ENCODE peak calls at places on chromosomes 3 and 15, in six cellular contexts. One of them, this sample, is unnamed.

GRCh38 chr3:129525341-129525968 is 3.0 kb upstream of the RHO start:
- DNase-seq in GM23338: no peak
- DNase-seq in fibroblast of lung: peak; percentile 28
- DNase-seq in K562: no peak
- DNase-seq in MM.1S: no peak
- DNase-seq in H1: no peak
- DNase-seq in this sample: no peak

GRCh38 chr3:170222647-170223541 is 670 bp downstream of the PRKCI start:
- DNase-seq in GM23338: peak; percentile 63
- DNase-seq in fibroblast of lung: peak; percentile 45
- DNase-seq in K562: peak; percentile 67
- DNase-seq in MM.1S: peak; percentile 64
- DNase-seq in H1: peak; percentile 68
- DNase-seq in this sample: no peak

GRCh38 chr3:50630916-50631315 is 14.0 kb downstream of the MAPKAPK3 start:
- DNase-seq in GM23338: no peak
- DNase-seq in fibroblast of lung: no peak
- DNase-seq in K562: peak; percentile 11
- DNase-seq in MM.1S: no peak
- DNase-seq in H1: no peak
- DNase-seq in this sample: no peak

GRCh38 chr3:159726231-159726964 is 262.2 kb upstream of the IL12A start:
- DNase-seq in GM23338: no peak
- DNase-seq in fibroblast of lung: no peak
- DNase-seq in K562: no peak
- DNase-seq in MM.1S: peak; percentile 55
- DNase-seq in H1: no peak
- DNase-seq in this sample: peak; percentile 89

GRCh38 chr15:96053039-96054021 is 277.2 kb upstream of the NR2F2 start:
- DNase-seq in GM23338: peak; percentile 69
- DNase-seq in fibroblast of lung: peak; percentile 41
- DNase-seq in K562: peak; percentile 82
- DNase-seq in MM.1S: peak; percentile 39
- DNase-seq in H1: peak; percentile 70
- DNase-seq in this sample: no peak

GRCh38 chr15:41115088-41115651 is 910 bp downstream of the INO80 start:
- DNase-seq in GM23338: peak; percentile 80
- DNase-seq in fibroblast of lung: peak; percentile 28
- DNase-seq in K562: no peak
- DNase-seq in MM.1S: no peak
- DNase-seq in H1: no peak
- DNase-seq in this sample: peak; percentile 25

GRCh38 chr15:101180620-101181307 is 71.1 kb downstream of the CHSY1 start:
- DNase-seq in GM23338: no peak
- DNase-seq in fibroblast of lung: no peak
- DNase-seq in K562: no peak
- DNase-seq in MM.1S: no peak
- DNase-seq in H1: no peak
- DNase-seq in this sample: no peak

GRCh38 chr3:179036626-179037300 is 34.8 kb downstream of the ZMAT3 start:
- DNase-seq in GM23338: no peak
- DNase-seq in fibroblast of lung: no peak
- DNase-seq in K562: no peak
- DNase-seq in MM.1S: no peak
- DNase-seq in H1: no peak
- DNase-seq in this sample: no peak

GRCh38 chr3:71672302-71672701 is 52.9 kb downstream of the EIF4E3 start:
- DNase-seq in GM23338: peak; percentile 44
- DNase-seq in fibroblast of lung: no peak
- DNase-seq in K562: no peak
- DNase-seq in MM.1S: no peak
- DNase-seq in H1: no peak
- DNase-seq in this sample: no peak

GRCh38 chr15:70259030-70259424 is 161.3 kb upstream of the TLE3 start:
- DNase-seq in GM23338: no peak
- DNase-seq in fibroblast of lung: peak; percentile 66
- DNase-seq in K562: peak; percentile 37
- DNase-seq in MM.1S: no peak
- DNase-seq in H1: no peak
- DNase-seq in this sample: no peak

GRCh38 chr3:42666022-42666421 is 12.5 kb downstream of the ZBTB47 start:
- DNase-seq in GM23338: no peak
- DNase-seq in fibroblast of lung: no peak
- DNase-seq in K562: no peak
- DNase-seq in MM.1S: no peak
- DNase-seq in H1: no peak
- DNase-seq in this sample: no peak

GRCh38 chr15:101505610-101506337 is 16.3 kb upstream of the PCSK6 start:
- DNase-seq in GM23338: no peak
- DNase-seq in fibroblast of lung: no peak
- DNase-seq in K562: no peak
- DNase-seq in MM.1S: no peak
- DNase-seq in H1: peak; percentile 19
- DNase-seq in this sample: no peak

GRCh38 chr15:63826513-63826912 is 7.2 kb downstream of the HERC1 start:
- DNase-seq in GM23338: no peak
- DNase-seq in fibroblast of lung: peak; percentile 58
- DNase-seq in K562: peak; percentile 66
- DNase-seq in MM.1S: no peak
- DNase-seq in H1: no peak
- DNase-seq in this sample: no peak

GRCh38 chr15:95304116-95304873 is 1026.2 kb upstream of the NR2F2 start:
- DNase-seq in GM23338: no peak
- DNase-seq in fibroblast of lung: peak; percentile 96
- DNase-seq in K562: no peak
- DNase-seq in MM.1S: no peak
- DNase-seq in H1: no peak
- DNase-seq in this sample: no peak

GRCh38 chr3:170440346-170440745 is 21.7 kb downstream of the CLDN11 start:
- DNase-seq in GM23338: no peak
- DNase-seq in fibroblast of lung: no peak
- DNase-seq in K562: no peak
- DNase-seq in MM.1S: no peak
- DNase-seq in H1: no peak
- DNase-seq in this sample: peak; percentile 2

GRCh38 chr3:109177888-109178287 is 41.4 kb downstream of the C3orf85 start:
- DNase-seq in GM23338: no peak
- DNase-seq in fibroblast of lung: no peak
- DNase-seq in K562: no peak
- DNase-seq in MM.1S: no peak
- DNase-seq in H1: no peak
- DNase-seq in this sample: no peak

GRCh38 chr15:60005352-60006202 is 1.5 kb downstream of the FOXB1 start:
- DNase-seq in GM23338: peak; percentile 41
- DNase-seq in fibroblast of lung: no peak
- DNase-seq in K562: no peak
- DNase-seq in MM.1S: no peak
- DNase-seq in H1: peak; percentile 69
- DNase-seq in this sample: no peak
- TF ChIP-seq EZH2 in GM23338: peak; percentile 51
- TF ChIP-seq EZH2 in fibroblast of lung: peak; percentile 87
- TF ChIP-seq EZH2 in K562: no peak
- TF ChIP-seq EZH2 in MM.1S: no peak
- TF ChIP-seq EZH2 in H1: peak; percentile 80
- TF ChIP-seq EZH2 in this sample: peak; percentile 69

DNA sequence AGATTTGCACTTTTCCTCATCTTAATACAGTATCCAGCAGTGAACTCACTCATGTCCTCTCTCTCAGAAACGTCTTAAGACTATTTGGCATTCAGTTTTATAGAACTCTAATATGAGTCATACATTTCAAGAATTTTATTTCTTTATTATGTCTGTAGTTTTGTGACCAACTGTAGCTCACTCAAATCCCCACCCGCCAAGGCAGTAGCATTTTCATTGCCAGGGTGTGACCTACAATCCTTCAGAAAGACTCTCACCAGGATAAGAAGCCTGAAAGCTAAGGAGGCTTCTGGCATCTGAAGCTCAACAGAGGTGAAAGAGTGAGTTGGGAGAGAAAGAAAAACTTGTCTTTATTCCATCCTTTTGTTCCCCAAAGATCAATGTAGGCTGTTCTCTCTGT is 537.1 kb downstream of the RSL24D1 start:
- DNase-seq in GM23338: no peak
- DNase-seq in fibroblast of lung: no peak
- DNase-seq in K562: no peak
- DNase-seq in MM.1S: no peak
- DNase-seq in H1: no peak
- DNase-seq in this sample: no peak
- H3K4me2 ChIP-seq in GM23338: no peak overlapping the region
- H3K4me2 ChIP-seq in fibroblast of lung: no peak overlapping the region
- H3K4me2 ChIP-seq in K562: no peak overlapping the region
- H3K4me2 ChIP-seq in MM.1S: no peak overlapping the region
- H3K4me2 ChIP-seq in H1: no peak overlapping the region
- H3K4me2 ChIP-seq in this sample: no peak overlapping the region

GRCh38 chr15:89802986-89803820 is 11.4 kb downstream of the ANPEP start:
- DNase-seq in GM23338: no peak
- DNase-seq in fibroblast of lung: no peak
- DNase-seq in K562: no peak
- DNase-seq in MM.1S: no peak
- DNase-seq in H1: no peak
- DNase-seq in this sample: no peak
- H3K27ac ChIP-seq in GM23338: no peak overlapping the region
- H3K27ac ChIP-seq in fibroblast of lung: no peak overlapping the region
- H3K27ac ChIP-seq in K562: no peak overlapping the region
- H3K27ac ChIP-seq in MM.1S: no peak overlapping the region
- H3K27ac ChIP-seq in H1: no peak overlapping the region
- H3K27ac ChIP-seq in this sample: no peak overlapping the region

GRCh38 chr15:52795464-52796227 is 5.5 kb upstream of the ONECUT1 start:
- DNase-seq in GM23338: peak; percentile 37
- DNase-seq in fibroblast of lung: no peak
- DNase-seq in K562: no peak
- DNase-seq in MM.1S: no peak
- DNase-seq in H1: peak; percentile 62
- DNase-seq in this sample: no peak

GRCh38 chr15:52796742-52797515 is 6.8 kb upstream of the ONECUT1 start:
- DNase-seq in GM23338: no peak
- DNase-seq in fibroblast of lung: no peak
- DNase-seq in K562: no peak
- DNase-seq in MM.1S: no peak
- DNase-seq in H1: no peak
- DNase-seq in this sample: no peak

GRCh38 chr15:52797625-52798501 is 7.7 kb upstream of the ONECUT1 start:
- DNase-seq in GM23338: peak; percentile 61
- DNase-seq in fibroblast of lung: no peak
- DNase-seq in K562: no peak
- DNase-seq in MM.1S: no peak
- DNase-seq in H1: peak; percentile 67
- DNase-seq in this sample: no peak

GRCh38 chr15:52796228-52796521 is 6.0 kb upstream of the ONECUT1 start:
- DNase-seq in GM23338: no peak
- DNase-seq in fibroblast of lung: no peak
- DNase-seq in K562: no peak
- DNase-seq in MM.1S: no peak
- DNase-seq in H1: peak; percentile 52
- DNase-seq in this sample: no peak

DNA sequence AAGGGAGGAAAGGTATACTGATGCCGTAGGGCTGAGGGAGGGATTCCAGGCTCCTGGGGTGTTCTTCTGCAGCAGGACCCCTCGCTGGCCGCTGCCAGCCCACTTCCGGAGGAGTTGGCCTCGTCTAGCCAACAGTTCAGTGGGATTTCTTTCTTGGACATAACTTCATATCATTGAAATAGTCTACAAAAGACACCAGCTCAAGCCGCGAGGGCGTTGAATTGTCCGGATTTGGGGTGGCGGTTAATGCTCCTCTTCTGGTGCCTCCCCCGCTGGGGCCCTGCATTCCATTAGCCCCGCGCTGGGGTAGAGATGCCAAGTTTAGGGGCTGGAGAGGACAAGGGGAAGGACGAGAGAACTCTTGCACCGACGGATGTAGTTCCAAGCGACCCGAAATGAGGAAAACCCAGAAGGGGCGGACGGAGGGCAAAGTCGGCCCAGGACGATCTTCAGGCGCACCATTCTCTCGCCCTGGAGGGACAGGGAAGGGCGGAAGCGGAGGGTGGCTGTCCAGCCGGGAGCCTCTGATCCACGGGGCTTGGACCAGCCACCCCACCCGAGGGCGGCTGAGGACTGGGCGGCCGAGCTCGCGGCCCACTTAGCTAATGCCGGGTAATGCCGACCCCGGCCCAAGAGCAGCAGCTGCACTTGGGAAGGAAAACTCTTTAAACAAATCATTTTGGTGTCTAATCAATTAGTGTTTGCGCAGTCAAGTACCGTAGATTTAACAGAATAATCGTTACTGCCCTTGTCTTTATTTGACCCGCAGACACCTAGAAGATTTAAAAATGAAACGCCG is 4.7 kb upstream of the ONECUT1 start:
- DNase-seq in GM23338: peak; percentile 63
- DNase-seq in fibroblast of lung: no peak
- DNase-seq in K562: no peak
- DNase-seq in MM.1S: no peak
- DNase-seq in H1: peak; percentile 65
- DNase-seq in this sample: no peak
- TF ChIP-seq EZH2 in GM23338: peak; percentile 97
- TF ChIP-seq EZH2 in fibroblast of lung: peak; percentile 71
- TF ChIP-seq EZH2 in K562: no peak
- TF ChIP-seq EZH2 in MM.1S: no peak
- TF ChIP-seq EZH2 in H1: peak; percentile 86
- TF ChIP-seq EZH2 in this sample: peak; percentile 62

DNA sequence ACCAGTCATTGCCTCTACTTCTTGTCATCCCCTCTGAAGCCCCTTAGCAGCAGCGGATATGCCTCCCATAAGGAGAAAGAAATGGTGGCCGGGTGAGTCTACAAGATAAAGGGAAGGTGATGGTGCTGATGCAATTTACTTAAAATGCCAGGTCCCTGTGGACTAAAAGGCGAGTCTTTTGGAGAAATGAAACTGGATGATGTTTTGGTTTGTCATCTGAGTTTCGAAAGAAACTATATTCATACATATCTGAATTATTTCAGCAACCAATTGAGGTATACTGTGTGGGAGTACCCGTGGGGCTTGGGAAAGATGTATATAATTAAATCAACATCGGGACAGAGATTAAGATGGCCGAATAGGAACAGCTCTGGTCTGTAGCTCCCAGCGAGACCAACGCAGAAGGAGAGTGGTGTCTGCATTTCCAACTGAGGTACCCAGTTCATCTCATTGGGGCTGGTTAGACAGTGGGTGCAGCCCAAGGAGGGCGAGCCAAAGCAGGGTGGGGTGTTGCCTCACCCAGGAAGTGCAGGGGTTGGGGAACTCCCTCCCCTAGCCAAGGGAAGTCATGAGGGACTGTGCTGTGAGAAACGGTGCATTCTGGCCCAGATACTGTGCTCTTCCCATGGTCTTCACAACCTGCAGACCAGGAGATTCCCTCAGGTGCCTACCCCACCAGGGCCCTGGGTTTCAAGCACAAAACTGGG is 210.6 kb upstream of the CHRM5 start:
- DNase-seq in GM23338: no peak
- DNase-seq in fibroblast of lung: no peak
- DNase-seq in K562: no peak
- DNase-seq in MM.1S: no peak
- DNase-seq in H1: no peak
- DNase-seq in this sample: no peak
- H3K4me2 ChIP-seq in GM23338: no peak overlapping the region
- H3K4me2 ChIP-seq in fibroblast of lung: no peak overlapping the region
- H3K4me2 ChIP-seq in K562: no peak overlapping the region
- H3K4me2 ChIP-seq in MM.1S: no peak overlapping the region
- H3K4me2 ChIP-seq in H1: no peak overlapping the region
- H3K4me2 ChIP-seq in this sample: no peak overlapping the region

GRCh38 chr15:84671211-84671610 is 13.2 kb upstream of the NMB start:
- DNase-seq in GM23338: no peak
- DNase-seq in fibroblast of lung: peak; percentile 82
- DNase-seq in K562: no peak
- DNase-seq in MM.1S: no peak
- DNase-seq in H1: no peak
- DNase-seq in this sample: no peak
- H3K27ac ChIP-seq in GM23338: no peak overlapping the region
- H3K27ac ChIP-seq in fibroblast of lung: no peak overlapping the region
- H3K27ac ChIP-seq in K562: no peak overlapping the region
- H3K27ac ChIP-seq in MM.1S: no peak overlapping the region
- H3K27ac ChIP-seq in H1: no peak overlapping the region
- H3K27ac ChIP-seq in this sample: no peak overlapping the region